ENCODE peak calls at places on chromosomes 6 and 20, in five cellular contexts. M, I, V, W and T are unnamed samples. For H3K4me1, the result is how much of the 10 kb centered on the place peaks cover.

GRCh38 chr6:63634630-63635029 is 972 bp upstream of the PHF3 start:
- DNase-seq in W (no peak), I (no peak), V (peak), M (peak), T (no peak)

GRCh38 chr6:9461161-9461560 is 953.7 kb downstream of the TFAP2A start:
- DNase-seq in W (no peak), I (no peak), M (no peak), V (no peak), T (no peak)

GRCh38 chr6:148758492-148758891 is 11.7 kb downstream of the UST start:
- DNase-seq in M (peak), I (no peak), W (no peak), V (no peak), T (peak)

GRCh38 chr6:43869091-43869710 is 99.2 kb downstream of the VEGFA start:
- DNase-seq in W (no peak), V (no peak), M (no peak), I (no peak), T (no peak)

GRCh38 chr6:42197574-42198362 is 3.0 kb upstream of the GUCA1B start:
- DNase-seq in W (peak), M (no peak), I (peak), V (peak), T (no peak)

GRCh38 chr6:157912326-157912725 is 69.3 kb upstream of the SYNJ2 start:
- DNase-seq in W (peak), I (no peak), M (no peak), V (no peak), T (no peak)

GRCh38 chr6:24935753-24936152 is at the start of gene RIPOR2:
- DNase-seq in M (peak), V (no peak), I (no peak), W (no peak), T (peak)

GRCh38 chr6:146582857-146583256 is 15.9 kb upstream of the ADGB start:
- DNase-seq in I (no peak), M (no peak), W (peak), V (peak), T (no peak)

GRCh38 chr6:25237579-25237978 is 41.6 kb upstream of the CARMIL1 start:
- DNase-seq in W (peak), M (no peak), V (no peak), I (no peak), T (no peak)

GRCh38 chr20:44521484-44522481 is at the start of gene SERINC3:
- DNase-seq in M (peak), I (peak), V (peak), W (peak), T (peak)

GRCh38 chr6:75306074-75306473 is 21.5 kb upstream of the TMEM30A start:
- DNase-seq in W (no peak), M (no peak), V (peak), I (no peak), T (no peak)

GRCh38 chr6:113361014-113361645 is 496.0 kb upstream of the MARCKS start:
- DNase-seq in M (no peak), V (peak), I (no peak), W (peak), T (no peak)

GRCh38 chr6:16333580-16333979 is 95.2 kb downstream of the GMPR start:
- DNase-seq in M (no peak), W (peak), I (no peak), V (peak), T (no peak)

GRCh38 chr6:170063851-170064617 is 226.8 kb downstream of the DLL1 start:
- DNase-seq in M (no peak), I (no peak), V (no peak), W (no peak), T (no peak)

GRCh38 chr20:46137816-46138215 is 19.7 kb downstream of the CD40 start:
- DNase-seq in I (no peak), V (no peak), W (no peak), M (no peak), T (no peak)

GRCh38 chr6:130500693-130501092 is 134.9 kb downstream of the TMEM200A start:
- DNase-seq in W (peak), V (peak), M (no peak), I (no peak), T (no peak)

GRCh38 chr6:119633461-119633860 is 283.9 kb upstream of the MAN1A1 start:
- DNase-seq in I (no peak), V (no peak), W (no peak), M (no peak), T (no peak)

GRCh38 chr6:140319209-140319608 is 944.8 kb upstream of the CITED2 start:
- DNase-seq in I (no peak), M (no peak), W (peak), V (peak), T (no peak)

GRCh38 chr20:16369441-16369840 is 203.8 kb downstream of the KIF16B start:
- DNase-seq in I (no peak), V (no peak), M (no peak), W (no peak), T (no peak)

DNA sequence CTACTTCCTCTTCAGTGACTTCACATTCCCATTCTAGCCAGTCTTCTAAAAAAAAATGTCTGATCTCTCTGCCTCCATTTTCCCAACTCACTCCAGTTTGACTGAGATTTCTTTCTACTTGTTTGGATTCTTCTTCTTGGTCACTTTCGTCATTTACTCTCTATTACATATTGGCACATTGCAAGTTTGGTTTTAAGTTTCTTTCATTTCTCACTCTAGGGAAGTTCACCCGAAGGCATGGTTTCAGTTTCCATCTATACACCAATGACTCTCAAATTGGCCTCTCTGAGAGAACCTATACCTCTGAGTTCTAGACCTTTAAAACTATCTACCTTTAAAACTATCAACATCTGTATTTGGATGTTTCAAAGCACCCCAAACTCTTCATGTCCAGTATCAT is 51.3 kb downstream of the CD109 start:
- DNase-seq in I (no peak), M (no peak), W (no peak), V (no peak), T (no peak)
- H2AFZ ChIP-seq in I (no peak), M (peak), W (no peak), V (no peak), T (no peak)

GRCh38 chr20:19937651-19938420 is 79.3 kb upstream of the NAA20 start:
- DNase-seq in V (no peak), I (no peak), W (no peak), M (no peak), T (peak)
- H3K4me1 ChIP-seq in V (under half), I (under half), W (under half), M (under half), T (under half)

GRCh38 chr6:159044899-159045727 is at the start of gene TAGAP:
- DNase-seq in V (no peak), M (peak), I (no peak), W (peak), T (peak)
- H3K4me2 ChIP-seq in V (no peak), M (peak), I (no peak), W (no peak), T (peak)

GRCh38 chr6:126620747-126621146 is 280.8 kb downstream of the CENPW start:
- DNase-seq in M (no peak), I (no peak), W (no peak), V (no peak), T (no peak)

GRCh38 chr6:126618639-126619331 is 278.9 kb downstream of the CENPW start:
- DNase-seq in W (no peak), I (no peak), M (no peak), V (no peak), T (no peak)

DNA sequence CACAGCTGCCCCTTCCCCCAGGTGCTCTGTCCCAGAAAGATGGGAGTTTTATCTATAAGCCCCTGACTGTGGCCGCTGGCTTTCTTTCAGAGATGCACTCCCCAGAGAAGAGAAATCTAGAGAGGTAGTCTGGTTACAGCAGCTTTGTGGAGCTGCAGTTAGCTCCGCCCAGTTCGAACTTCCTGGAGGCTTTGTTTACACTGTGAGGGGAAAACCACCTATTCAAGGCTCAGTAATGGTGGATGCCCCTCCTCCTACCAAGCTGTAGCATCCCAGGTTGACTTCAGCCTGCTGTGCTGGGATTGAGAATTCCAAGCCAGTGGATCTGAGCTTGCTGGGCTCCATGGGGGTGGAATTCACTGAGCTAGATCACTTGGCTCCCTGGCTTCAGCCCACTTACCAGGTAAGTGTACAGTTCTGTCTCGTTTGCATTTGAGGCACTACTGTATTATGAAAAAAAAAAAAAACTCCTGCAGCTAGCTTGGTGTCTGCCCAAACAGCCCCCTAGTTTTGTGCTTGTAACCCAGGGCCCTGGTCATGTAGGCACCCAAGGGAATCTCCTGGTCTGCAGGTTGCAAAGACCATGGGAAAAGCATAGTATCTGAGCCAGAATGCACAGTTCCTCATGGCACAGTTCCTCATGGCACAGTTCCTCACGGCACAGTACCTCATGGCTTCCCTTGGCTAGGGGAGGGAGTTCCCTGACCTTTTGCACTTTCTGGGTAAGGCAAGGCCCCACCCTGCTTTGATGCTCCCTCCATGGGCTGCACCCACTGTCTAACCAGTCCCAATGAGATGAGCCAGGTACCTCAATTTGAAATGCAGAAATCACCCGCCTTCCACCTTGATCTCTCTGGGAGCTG is 275.0 kb downstream of the CENPW start:
- DNase-seq in I (no peak), W (no peak), V (no peak), M (peak), T (no peak)
- H2AFZ ChIP-seq in I (no peak), W (no peak), V (no peak), M (peak), T (no peak)

GRCh38 chr20:31693987-31694661 is 28.5 kb downstream of the BCL2L1 start:
- DNase-seq in V (no peak), I (peak), M (no peak), W (no peak), T (peak)

GRCh38 chr20:31690124-31690666 is 32.5 kb downstream of the BCL2L1 start:
- DNase-seq in V (no peak), I (no peak), W (no peak), M (no peak), T (no peak)

GRCh38 chr20:31693402-31693801 is 29.3 kb downstream of the BCL2L1 start:
- DNase-seq in M (no peak), I (no peak), W (no peak), V (no peak), T (no peak)

GRCh38 chr20:31689141-31689540 is 33.5 kb downstream of the BCL2L1 start:
- DNase-seq in M (no peak), W (no peak), V (no peak), I (no peak), T (no peak)

DNA sequence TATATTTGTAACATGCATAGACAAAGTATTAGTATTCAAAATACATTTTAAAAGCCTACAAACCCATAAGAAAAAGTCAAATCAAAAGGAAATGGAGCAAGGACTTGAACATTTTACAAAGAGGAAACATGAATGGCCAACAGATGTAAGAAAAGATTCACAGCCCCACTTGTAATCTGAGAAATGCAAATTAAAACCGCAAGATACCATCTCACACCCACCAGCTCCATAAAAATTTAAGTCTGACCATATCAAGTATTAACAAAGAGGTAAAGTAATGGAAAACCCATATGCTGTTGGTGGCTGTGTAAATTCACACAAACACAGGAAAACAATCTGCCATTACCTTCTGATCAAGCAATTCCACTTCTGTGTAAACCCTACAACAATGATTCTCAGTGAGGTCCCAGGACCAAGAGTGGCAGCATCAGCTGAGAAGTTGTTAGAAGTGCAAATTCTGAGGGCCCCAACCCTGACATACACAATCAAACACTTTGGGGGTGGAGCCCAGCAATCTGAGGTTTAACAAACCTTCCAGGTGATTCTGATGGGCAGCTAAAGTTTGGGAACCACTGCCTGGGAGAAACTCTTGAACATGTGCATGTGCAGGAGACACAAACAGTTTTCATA is 30.9 kb downstream of the BCL2L1 start:
- DNase-seq in M (peak), W (peak), I (no peak), V (no peak), T (no peak)
- H3K4me1 ChIP-seq in M (half or more), W (under half), I (under half), V (under half), T (half or more)